ENCODE peak calls at places on chromosomes 5 and 9, in ten cellular contexts. C is RWPE2, K is EH, O is AG04450, F is mesenchymal stem cell, Z is KBM-7, M is GM03348, A is fibroblast of lung, D is GM20000, J is astrocyte. Y is an unnamed sample.

GRCh38 chr9:83238871-83239624 is 176.1 kb upstream of the RASEF start:
- DNase-seq in C (no peak), K (no peak), O (no peak), F (peak; percentile 3), Z (peak; percentile 34), M (no peak), A (no peak), D (no peak), J (no peak), Y (no peak)

GRCh38 chr5:132776077-132776931 is 735 bp downstream of the SEPTIN8 start:
- DNase-seq in C (peak; percentile 63), K (peak; percentile 71), O (no peak), F (peak; percentile 65), Z (peak; percentile 53), M (peak; percentile 62), A (peak; percentile 47), D (no peak), J (peak; percentile 25), Y (no peak)

GRCh38 chr5:134749415-134749814 is 9.2 kb upstream of the DDX46 start:
- DNase-seq in C (no peak), K (no peak), O (no peak), F (no peak), Z (no peak), M (no peak), A (peak; percentile 28), D (no peak), J (peak; percentile 9), Y (no peak)

GRCh38 chr5:38433160-38433861 is 123.1 kb downstream of the LIFR start:
- DNase-seq in C (no peak), K (peak; percentile 92), O (peak; percentile 67), F (peak; percentile 94), Z (no peak), M (peak; percentile 71), A (peak; percentile 95), D (no peak), J (peak; percentile 95), Y (no peak)

GRCh38 chr5:157180374-157181264 is at the start of gene ITK:
- DNase-seq in C (no peak), K (no peak), O (no peak), F (no peak), Z (no peak), M (no peak), A (no peak), D (no peak), J (no peak), Y (no peak)

GRCh38 chr9:18795947-18796705 is 236.9 kb downstream of the SAXO1 start:
- DNase-seq in C (no peak), K (peak; percentile 61), O (no peak), F (peak; percentile 6), Z (no peak), M (peak; percentile 70), A (peak; percentile 98), D (no peak), J (peak; percentile 98), Y (no peak)

GRCh38 chr5:126868961-126869451 is 92.1 kb downstream of the LMNB1 start:
- DNase-seq in C (no peak), K (peak; percentile 52), O (no peak), F (no peak), Z (no peak), M (peak; percentile 84), A (peak; percentile 49), D (peak; percentile 50), J (peak; percentile 25), Y (no peak)

GRCh38 chr5:146151970-146152369 is 30.5 kb downstream of the LARS1 start:
- DNase-seq in C (no peak), K (no peak), O (no peak), F (peak; percentile 24), Z (no peak), M (no peak), A (no peak), D (no peak), J (no peak), Y (no peak)

GRCh38 chr5:80672140-80672736 is 17.5 kb upstream of the DHFR start:
- DNase-seq in C (no peak), K (peak; percentile 74), O (peak; percentile 24), F (peak; percentile 74), Z (peak; percentile 63), M (peak; percentile 73), A (peak; percentile 52), D (peak; percentile 45), J (peak; percentile 40), Y (peak; percentile 66)

GRCh38 chr9:94554439-94555331 is at the start of gene PCAT7:
- DNase-seq in C (peak; percentile 75), K (peak; percentile 76), O (no peak), F (peak; percentile 98), Z (peak; percentile 87), M (peak; percentile 82), A (peak; percentile 47), D (peak; percentile 52), J (peak; percentile 23), Y (peak; percentile 57)

GRCh38 chr5:60972225-60972624 is 27.2 kb downstream of the NDUFAF2 start:
- DNase-seq in C (no peak), K (no peak), O (no peak), F (no peak), Z (no peak), M (no peak), A (no peak), D (no peak), J (no peak), Y (no peak)

GRCh38 chr9:113313276-113313675 is 10.1 kb upstream of the RNF183 start:
- DNase-seq in C (no peak), K (no peak), O (no peak), F (no peak), Z (no peak), M (no peak), A (no peak), D (no peak), J (no peak), Y (no peak)

Y was measured in iPS DF 6.9.